ENCODE peak calls at places on chromosome 9, in five cellular contexts. D is GM13977, P is NCI-H345, Y is HCT116, T is OCI-M1. E is an unnamed sample.

GRCh38 chr9:4661165-4662095 is 664 bp upstream of the PLPP6 start:
- DNase-seq in D (no peak), P (no peak), Y (no peak), T (peak), E (no peak)

GRCh38 chr9:115507148-115507547 is 389.2 kb upstream of the TNC start:
- DNase-seq in D (no peak), P (no peak), Y (no peak), T (no peak), E (no peak)

GRCh38 chr9:126804198-126804695 is 593 bp upstream of the ZBTB43 start:
- DNase-seq in D (no peak), P (no peak), Y (no peak), T (no peak), E (no peak)

GRCh38 chr9:114503522-114504340 is 1.5 kb downstream of the WHRN start:
- DNase-seq in D (no peak), P (no peak), Y (no peak), T (no peak), E (no peak)

GRCh38 chr9:128554155-128554862 is 1.9 kb downstream of the SPTAN1 start:
- DNase-seq in D (no peak), P (no peak), Y (peak), T (no peak), E (peak)

GRCh38 chr9:114694146-114694545 is 12.2 kb upstream of the TEX48 start:
- DNase-seq in D (no peak), P (no peak), Y (no peak), T (no peak), E (no peak)

GRCh38 chr9:80440724-80441123 is 869.0 kb downstream of the TLE4 start:
- DNase-seq in D (no peak), P (no peak), Y (no peak), T (peak), E (no peak)

GRCh38 chr9:97710356-97711222 is 13.4 kb upstream of the XPA start:
- DNase-seq in D (peak), P (peak), Y (peak), T (peak), E (peak)

GRCh38 chr9:82385633-82386032 is 397.1 kb downstream of the SPATA31D1 start:
- DNase-seq in D (no peak), P (no peak), Y (no peak), T (no peak), E (no peak)

GRCh38 chr9:107246259-107247254 is 36.5 kb upstream of the RAD23B start:
- DNase-seq in D (no peak), P (no peak), Y (no peak), T (peak), E (no peak)

GRCh38 chr9:137305788-137306545 is 3.9 kb upstream of the NRARP start:
- DNase-seq in D (no peak), P (no peak), Y (no peak), T (no peak), E (no peak)

GRCh38 chr9:98861881-98862501 is 54.5 kb downstream of the GALNT12 start:
- DNase-seq in D (no peak), P (no peak), Y (no peak), T (peak), E (no peak)

GRCh38 chr9:128005938-128006337 is 25.1 kb upstream of the EEIG1 start:
- DNase-seq in D (no peak), P (no peak), Y (no peak), T (no peak), E (no peak)

GRCh38 chr9:138016406-138017187 is 139.0 kb downstream of the CACNA1B start:
- DNase-seq in D (no peak), P (no peak), Y (no peak), T (no peak), E (no peak)

GRCh38 chr9:81984911-81985310 is 3.7 kb upstream of the SPATA31D1 start:
- DNase-seq in D (no peak), P (no peak), Y (no peak), T (no peak), E (no peak)

GRCh38 chr9:123642291-123643278 is 286.6 kb downstream of the CRB2 start:
- DNase-seq in D (no peak), P (peak), Y (no peak), T (peak), E (peak)

GRCh38 chr9:123395276-123396006 is 39.4 kb downstream of the CRB2 start:
- DNase-seq in D (no peak), P (peak), Y (no peak), T (no peak), E (no peak)

GRCh38 chr9:95097279-95097678 is 220.2 kb downstream of the FANCC start:
- DNase-seq in D (no peak), P (no peak), Y (no peak), T (no peak), E (no peak)

E was measured in hypothalamus.